ENCODE peak calls at places on chromosomes 6 and 20, in eight cellular contexts. Z, X, R, F, M, H, I and B are unnamed samples.

GRCh38 chr6:89430563-89430962 is 2.4 kb upstream of the ANKRD6 start:
- DNase-seq in H (no peak), I (no peak), F (no peak), X (no peak), Z (no peak), M (no peak), R (no peak), B (no peak)

GRCh38 chr6:107646176-107646575 is 156.3 kb downstream of the SOBP start:
- DNase-seq in H (no peak), I (no peak), F (peak), R (peak), Z (no peak), X (peak), M (no peak), B (no peak)

GRCh38 chr6:96923400-96923799 is 1.1 kb upstream of the KLHL32 start:
- DNase-seq in M (no peak), F (no peak), H (no peak), R (no peak), I (no peak), X (no peak), Z (no peak), B (no peak)

GRCh38 chr6:8175046-8175777 is 72.9 kb upstream of the EEF1E1 start:
- DNase-seq in I (no peak), F (no peak), Z (no peak), R (no peak), H (no peak), M (no peak), X (no peak), B (peak)

GRCh38 chr6:125314019-125314581 is 12.3 kb upstream of the HDDC2 start:
- DNase-seq in F (peak), R (peak), H (peak), Z (peak), M (peak), I (peak), X (peak), B (peak)

GRCh38 chr20:35007413-35007812 is 51.7 kb downstream of the MYH7B start:
- DNase-seq in H (no peak), Z (no peak), R (no peak), X (no peak), I (peak), M (peak), F (no peak), B (no peak)

GRCh38 chr6:51953246-51953645 is 134.2 kb downstream of the PKHD1 start:
- DNase-seq in X (no peak), F (no peak), I (no peak), R (no peak), H (no peak), Z (no peak), M (no peak), B (no peak)

GRCh38 chr6:39003072-39003471 is 45.5 kb upstream of the GLP1R start:
- DNase-seq in F (no peak), X (no peak), Z (no peak), R (no peak), M (no peak), I (no peak), H (no peak), B (peak)

GRCh38 chr6:43923376-43924221 is 153.6 kb downstream of the VEGFA start:
- DNase-seq in M (no peak), Z (no peak), R (peak), I (peak), X (peak), F (no peak), H (no peak), B (peak)

DNA sequence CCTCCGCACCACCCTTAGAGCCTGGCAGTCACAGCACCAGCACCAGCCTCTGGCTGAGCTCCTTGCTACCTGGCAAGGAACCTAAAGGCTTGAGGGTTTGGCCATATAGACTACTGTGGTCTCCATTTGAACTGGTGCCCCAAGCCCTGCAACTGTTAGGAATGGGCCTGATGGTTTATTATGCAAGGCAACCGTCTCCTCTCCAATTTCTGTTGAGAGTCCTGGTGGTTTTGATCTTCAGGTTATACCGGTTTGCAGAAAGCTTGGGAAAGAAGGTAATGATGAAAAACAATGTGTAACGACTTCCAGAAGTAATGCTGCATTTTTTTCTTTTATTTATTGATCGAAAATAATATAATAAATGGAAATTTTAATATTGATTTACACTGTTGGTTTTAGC is 112.7 kb downstream of the ADGRG6 start:
- DNase-seq in H (no peak), X (no peak), Z (no peak), F (no peak), I (no peak), M (no peak), R (no peak), B (peak)
- H3K4me3 ChIP-seq in H (no peak), X (no peak), Z (no peak), F (no peak), I (no peak), M (no peak), R (no peak), B (no peak)

DNA sequence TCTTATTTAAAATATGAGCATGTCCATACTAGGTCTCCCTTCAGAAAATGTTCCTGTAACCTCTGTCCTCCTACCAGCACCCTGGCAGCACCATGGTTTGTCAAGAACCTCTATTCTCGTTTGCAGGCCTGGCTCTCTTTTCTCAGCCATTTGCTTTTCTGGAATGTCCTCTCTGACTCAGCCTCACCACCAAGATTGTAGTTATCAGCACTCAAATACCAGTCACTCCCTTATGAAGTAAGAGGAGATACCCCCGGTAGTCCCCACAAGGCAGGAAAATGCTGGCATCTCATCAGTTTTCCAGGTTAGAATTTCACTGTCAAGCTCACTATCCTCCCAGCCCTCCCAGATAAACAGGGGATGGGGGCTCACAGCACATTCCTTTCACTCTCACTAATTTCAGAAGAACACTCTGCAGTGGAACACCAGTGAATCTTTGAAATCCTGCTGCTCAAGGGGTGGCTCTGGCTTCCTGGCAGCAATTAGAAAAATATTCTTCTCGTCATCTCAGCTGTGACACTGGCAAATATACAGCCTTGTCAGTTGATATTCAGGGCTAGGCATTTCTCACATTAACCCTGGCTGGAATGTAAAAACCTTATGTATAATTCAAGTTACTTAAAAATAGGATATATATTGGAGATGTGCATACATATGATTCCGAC is 129.2 kb downstream of the TBX18 start:
- DNase-seq in R (peak), F (no peak), I (no peak), X (peak), M (no peak), Z (no peak), H (no peak), B (no peak)
- H3K4me3 ChIP-seq in R (no peak), F (no peak), I (no peak), X (no peak), M (no peak), Z (no peak), H (no peak), B (no peak)

DNA sequence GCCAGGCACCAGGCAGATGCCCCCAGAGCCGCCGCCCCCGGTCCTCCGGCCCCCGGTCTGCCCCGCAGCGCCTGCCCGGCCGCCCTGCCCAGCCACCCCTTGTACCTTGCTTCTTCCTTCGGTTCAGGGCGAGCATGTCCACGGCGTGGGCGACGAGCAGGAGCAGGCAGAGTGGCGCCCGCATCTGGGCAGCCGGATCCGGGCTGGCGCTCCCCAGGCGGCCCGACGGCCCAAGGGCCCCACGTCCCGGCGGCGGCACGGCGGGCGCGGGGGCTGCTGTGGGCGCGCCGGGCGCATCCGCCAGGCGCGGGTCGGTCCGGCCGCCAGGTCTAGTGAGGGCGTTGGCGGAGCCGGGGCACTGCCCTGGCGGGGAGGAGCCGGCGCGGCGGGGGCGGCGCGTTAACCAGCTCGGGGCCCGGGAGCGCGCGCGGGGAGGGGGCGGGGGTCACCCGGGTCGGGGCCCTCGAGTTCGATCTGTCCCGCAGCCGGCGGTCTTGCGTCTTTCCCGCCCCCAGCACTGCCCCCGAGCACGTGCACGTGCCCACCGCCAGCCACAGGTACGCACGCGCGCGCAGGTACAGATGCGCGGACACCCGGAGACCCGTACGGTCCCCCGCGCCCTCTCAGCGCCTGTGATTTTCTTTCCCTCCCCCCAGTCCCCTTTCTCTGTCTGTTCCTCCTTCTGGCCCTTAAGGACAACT is at the start of gene RSPO4:
- DNase-seq in F (peak), I (peak), X (no peak), H (no peak), M (no peak), R (peak), Z (no peak), B (no peak)
- H3K4me3 ChIP-seq in F (no peak), I (no peak), X (no peak), H (no peak), M (no peak), R (peak), Z (no peak), B (no peak)

GRCh38 chr20:45372646-45373352 is 5.3 kb downstream of the TP53TG5 start:
- DNase-seq in H (no peak), M (no peak), X (no peak), R (peak), F (peak), Z (no peak), I (peak), B (no peak)
- H3K4me3 ChIP-seq in H (peak), M (no peak), X (no peak), R (peak), F (no peak), Z (no peak), I (peak), B (no peak)

GRCh38 chr6:5541751-5542432 is 280.6 kb downstream of the FARS2 start:
- DNase-seq in H (no peak), Z (no peak), X (no peak), M (no peak), F (no peak), R (peak), I (no peak), B (peak)

GRCh38 chr6:5550631-5551030 is 289.3 kb downstream of the FARS2 start:
- DNase-seq in X (no peak), F (no peak), I (no peak), R (no peak), Z (no peak), H (no peak), M (no peak), B (no peak)

GRCh38 chr6:5552243-5552642 is 290.9 kb downstream of the FARS2 start:
- DNase-seq in X (peak), Z (no peak), F (no peak), I (no peak), R (no peak), M (no peak), H (no peak), B (no peak)

GRCh38 chr6:5547571-5547970 is 286.3 kb downstream of the FARS2 start:
- DNase-seq in M (no peak), R (no peak), F (no peak), I (no peak), X (no peak), H (no peak), Z (no peak), B (no peak)
- H3K4me3 ChIP-seq in M (no peak), R (no peak), F (no peak), I (no peak), X (no peak), H (no peak), Z (no peak), B (no peak)

DNA sequence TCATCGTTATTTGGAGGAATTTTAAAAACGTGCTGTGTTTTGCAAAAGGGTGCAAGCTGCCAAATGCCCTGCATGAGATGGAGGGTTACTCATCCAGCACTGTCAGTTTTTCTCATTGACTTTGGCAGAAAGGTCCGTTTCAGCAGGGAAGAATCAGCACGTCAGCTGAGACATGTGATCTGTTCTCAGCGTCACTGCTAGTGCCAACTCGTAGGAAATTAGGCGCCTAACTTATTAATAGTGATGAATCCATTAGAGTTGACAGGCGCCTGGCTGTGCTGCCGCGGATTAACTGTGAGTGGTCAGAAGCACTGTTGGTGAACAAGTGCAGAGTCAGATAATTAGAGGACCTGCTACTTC is 175.5 kb upstream of the FOXQ1 start:
- DNase-seq in Z (no peak), H (no peak), R (peak), F (peak), M (no peak), I (no peak), X (peak), B (no peak)
- H3K4me3 ChIP-seq in Z (no peak), H (no peak), R (peak), F (no peak), M (no peak), I (no peak), X (no peak), B (no peak)

DNA sequence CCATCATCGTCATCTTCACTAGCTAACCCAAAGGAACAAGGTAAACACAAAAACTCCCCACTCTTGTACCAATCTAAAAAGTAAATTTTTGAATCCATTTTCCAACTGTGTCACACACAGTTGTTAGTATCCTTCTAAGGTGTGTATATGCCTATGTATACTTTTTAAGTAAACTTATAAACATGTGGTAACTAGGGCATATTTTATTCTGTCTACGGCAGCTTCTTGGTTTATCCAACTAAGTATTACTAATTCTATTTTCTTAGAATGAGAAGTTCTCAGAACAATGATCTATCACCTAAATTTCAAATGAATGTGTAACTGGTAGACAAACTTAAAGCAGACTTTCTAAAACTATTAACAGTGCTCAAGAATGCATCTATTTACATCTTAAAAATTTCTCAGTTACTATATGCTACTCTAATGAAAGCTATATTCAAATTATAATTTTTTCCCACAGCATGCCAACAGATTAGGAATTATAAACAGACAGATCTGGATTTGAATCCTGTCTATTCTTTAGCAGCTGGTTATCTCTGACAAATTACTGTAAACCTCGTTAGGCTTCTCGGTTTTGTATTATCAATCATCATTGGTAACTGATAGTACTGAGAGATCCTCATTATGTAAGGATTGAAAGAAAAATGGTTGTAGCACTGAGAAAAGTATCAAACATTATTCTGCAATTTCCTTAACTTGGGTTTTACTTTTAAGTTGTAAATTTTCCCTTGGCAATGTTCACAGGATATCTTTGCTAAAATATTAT is 1.7 kb upstream of the PLN start:
- DNase-seq in F (no peak), X (no peak), Z (no peak), R (no peak), I (no peak), H (no peak), M (no peak), B (no peak)
- H3K4me3 ChIP-seq in F (no peak), X (no peak), Z (no peak), R (no peak), I (peak), H (no peak), M (no peak), B (no peak)

GRCh38 chr6:108658174-108658573 is 97.5 kb downstream of the FOXO3 start:
- DNase-seq in H (no peak), X (no peak), Z (no peak), F (no peak), I (no peak), R (no peak), M (no peak), B (peak)
- H3K4me3 ChIP-seq in H (no peak), X (no peak), Z (no peak), F (no peak), I (no peak), R (no peak), M (no peak), B (no peak)

GRCh38 chr20:58553166-58553696 is 38.0 kb upstream of the APCDD1L start:
- DNase-seq in M (no peak), X (no peak), R (no peak), Z (no peak), F (no peak), I (peak), H (no peak), B (no peak)

GRCh38 chr20:58555078-58555765 is 40.0 kb upstream of the APCDD1L start:
- DNase-seq in Z (peak), M (no peak), X (peak), F (no peak), H (no peak), R (peak), I (peak), B (peak)

GRCh38 chr20:58552366-58552934 is 37.3 kb upstream of the APCDD1L start:
- DNase-seq in F (no peak), Z (no peak), M (no peak), H (no peak), I (peak), R (no peak), X (no peak), B (no peak)

GRCh38 chr20:58554541-58554940 is 39.3 kb upstream of the APCDD1L start:
- DNase-seq in I (peak), X (no peak), Z (no peak), F (no peak), H (no peak), M (no peak), R (peak), B (no peak)

DNA sequence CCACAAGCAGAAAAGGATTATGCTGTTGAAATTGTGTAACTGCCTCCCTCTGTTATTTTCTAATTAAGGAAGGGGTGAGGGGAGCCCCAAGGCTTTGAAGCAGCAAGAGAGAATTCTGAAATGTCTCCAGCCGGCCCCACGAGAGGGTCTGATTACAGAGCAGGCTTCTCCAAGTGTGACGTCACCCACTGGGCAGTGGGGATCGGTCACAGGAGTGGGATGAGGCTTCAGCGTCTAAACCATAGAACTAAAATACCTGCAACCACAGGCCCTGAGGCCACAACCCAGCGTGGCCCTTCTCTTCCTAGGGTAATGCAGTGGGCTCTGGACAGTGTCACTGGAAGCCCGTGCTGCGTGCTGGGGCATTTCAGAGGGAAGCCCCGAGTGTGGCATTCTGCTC is 38.6 kb upstream of the APCDD1L start:
- DNase-seq in R (peak), Z (no peak), X (peak), H (no peak), F (no peak), M (no peak), I (peak), B (no peak)
- H3K4me3 ChIP-seq in R (no peak), Z (no peak), X (no peak), H (no peak), F (no peak), M (no peak), I (no peak), B (no peak)